ENCODE peak calls at places on chromosomes 13 and 19, in six cellular contexts. K, Q, J, H, N and V are unnamed samples.

GRCh38 chr19:801861-802496 is 4.7 kb downstream of the PTBP1 start:
- DNase-seq in K (no peak), Q (no peak), J (no peak), H (no peak), N (no peak), V (no peak)

GRCh38 chr13:42056585-42056984 is 8.1 kb downstream of the DGKH start:
- DNase-seq in K (no peak), Q (no peak), J (no peak), H (no peak), N (no peak), V (no peak)

GRCh38 chr19:18446811-18447359 is 9.0 kb upstream of the ISYNA1 start:
- DNase-seq in K (no peak), Q (no peak), J (no peak), H (no peak), N (no peak), V (no peak)

GRCh38 chr19:1177322-1178114 is 3.5 kb upstream of the SBNO2 start:
- DNase-seq in K (no peak), Q (peak), J (peak), H (no peak), N (peak), V (no peak)

GRCh38 chr19:17794731-17795494 is at the start of gene B3GNT3:
- DNase-seq in K (peak), Q (no peak), J (peak), H (peak), N (no peak), V (no peak)

GRCh38 chr19:49869009-49869483 is 1.7 kb upstream of the PNKP start:
- DNase-seq in K (no peak), Q (no peak), J (no peak), H (no peak), N (no peak), V (no peak)

GRCh38 chr13:43805071-43805468 is 18.3 kb upstream of the ENOX1 start:
- DNase-seq in K (no peak), Q (no peak), J (peak), H (no peak), N (peak), V (no peak)

GRCh38 chr19:46306501-46306900 is 9.7 kb downstream of the HIF3A start:
- DNase-seq in K (no peak), Q (no peak), J (no peak), H (no peak), N (no peak), V (no peak)

GRCh38 chr19:49145485-49146407 is 9.4 kb downstream of the HRC start:
- DNase-seq in K (peak), Q (no peak), J (peak), H (peak), N (no peak), V (peak)

GRCh38 chr19:9009935-9010651 is at the start of gene MUC16:
- DNase-seq in K (no peak), Q (no peak), J (no peak), H (no peak), N (no peak), V (no peak)

GRCh38 chr13:46165485-46166220 is 16.3 kb downstream of the LCP1 start:
- DNase-seq in K (no peak), Q (no peak), J (no peak), H (no peak), N (no peak), V (peak)

GRCh38 chr19:2663920-2664571 is 38.4 kb downstream of the GNG7 start:
- DNase-seq in K (no peak), Q (no peak), J (no peak), H (no peak), N (no peak), V (peak)

GRCh38 chr13:110716235-110716505 is 2.7 kb downstream of the ING1 start:
- DNase-seq in K (no peak), Q (no peak), J (peak), H (no peak), N (no peak), V (no peak)

GRCh38 chr13:98447881-98448641 is 128.8 kb downstream of the STK24 start:
- DNase-seq in K (no peak), Q (no peak), J (peak), H (no peak), N (no peak), V (no peak)

GRCh38 chr13:93603043-93603442 is 376.4 kb downstream of the GPC6 start:
- DNase-seq in K (no peak), Q (peak), J (peak), H (no peak), N (peak), V (no peak)

GRCh38 chr13:77522444-77522843 is 13.1 kb upstream of the SCEL start:
- DNase-seq in K (no peak), Q (no peak), J (no peak), H (no peak), N (no peak), V (no peak)

GRCh38 chr19:50244695-50245094 is 41.3 kb downstream of the MYH14 start:
- DNase-seq in K (no peak), Q (no peak), J (no peak), H (no peak), N (no peak), V (no peak)

GRCh38 chr13:107827840-107828549 is 387.3 kb downstream of the LIG4 start:
- DNase-seq in K (no peak), Q (no peak), J (no peak), H (peak), N (no peak), V (no peak)

GRCh38 chr13:50081106-50081898 is 66.1 kb downstream of the KCNRG start:
- DNase-seq in K (peak), Q (no peak), J (peak), H (peak), N (no peak), V (peak)

GRCh38 chr13:73228546-73228945 is 169.7 kb downstream of the KLF5 start:
- DNase-seq in K (no peak), Q (no peak), J (peak), H (no peak), N (no peak), V (no peak)

GRCh38 chr13:50129065-50129922 is 114.0 kb downstream of the KCNRG start:
- DNase-seq in K (no peak), Q (no peak), J (no peak), H (no peak), N (no peak), V (peak)

GRCh38 chr13:97749174-97749573 is 204.3 kb upstream of the IPO5 start:
- DNase-seq in K (no peak), Q (no peak), J (peak), H (no peak), N (no peak), V (no peak)

GRCh38 chr13:54301085-54301484 is 1272.5 kb downstream of the OLFM4 start:
- DNase-seq in K (no peak), Q (no peak), J (no peak), H (no peak), N (no peak), V (no peak)
- TF ChIP-seq CTCF in K (no peak), Q (no peak), J (no peak), H (no peak), N (no peak), V (no peak)

GRCh38 chr19:40747536-40747935 is 2.7 kb downstream of the ACTMAP start:
- DNase-seq in K (no peak), Q (no peak), J (no peak), H (no peak), N (no peak), V (no peak)

GRCh38 chr19:40745402-40745780 is 4.9 kb downstream of the ACTMAP start:
- DNase-seq in K (no peak), Q (no peak), J (no peak), H (no peak), N (peak), V (no peak)

GRCh38 chr19:40743926-40744325 is 6.4 kb downstream of the ACTMAP start:
- DNase-seq in K (no peak), Q (no peak), J (no peak), H (no peak), N (no peak), V (no peak)

GRCh38 chr19:40742477-40742876 is 7.8 kb downstream of the ACTMAP start:
- DNase-seq in K (no peak), Q (no peak), J (no peak), H (no peak), N (no peak), V (no peak)

GRCh38 chr19:40744554-40745401 is 5.5 kb downstream of the ACTMAP start:
- DNase-seq in K (no peak), Q (no peak), J (no peak), H (no peak), N (no peak), V (peak)
- TF ChIP-seq CTCF in K (no peak), Q (no peak), J (peak), H (no peak), N (no peak), V (no peak)

DNA sequence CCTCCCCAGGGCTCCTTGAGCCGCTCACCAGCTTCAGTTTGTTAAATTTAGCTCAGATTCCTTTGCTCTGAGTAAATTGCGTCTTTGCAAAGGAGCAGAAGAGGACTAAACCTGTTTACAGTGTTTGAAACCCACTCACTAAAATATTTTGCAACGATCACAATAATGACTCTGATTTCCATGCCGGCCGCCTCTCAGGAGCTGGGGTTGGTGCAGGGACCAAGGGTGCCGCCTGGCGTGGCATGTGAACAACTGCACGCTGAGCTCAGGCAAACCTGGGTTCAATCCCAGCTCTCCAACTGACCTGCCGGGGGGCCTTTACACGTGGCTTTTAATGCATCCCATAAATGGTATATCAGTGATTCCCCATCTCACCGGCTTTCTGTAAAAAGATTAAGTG is 68.7 kb upstream of the CACNA1A start:
- DNase-seq in K (no peak), Q (no peak), J (peak), H (no peak), N (no peak), V (no peak)
- TF ChIP-seq CTCF in K (no peak), Q (peak), J (peak), H (no peak), N (peak), V (no peak)

DNA sequence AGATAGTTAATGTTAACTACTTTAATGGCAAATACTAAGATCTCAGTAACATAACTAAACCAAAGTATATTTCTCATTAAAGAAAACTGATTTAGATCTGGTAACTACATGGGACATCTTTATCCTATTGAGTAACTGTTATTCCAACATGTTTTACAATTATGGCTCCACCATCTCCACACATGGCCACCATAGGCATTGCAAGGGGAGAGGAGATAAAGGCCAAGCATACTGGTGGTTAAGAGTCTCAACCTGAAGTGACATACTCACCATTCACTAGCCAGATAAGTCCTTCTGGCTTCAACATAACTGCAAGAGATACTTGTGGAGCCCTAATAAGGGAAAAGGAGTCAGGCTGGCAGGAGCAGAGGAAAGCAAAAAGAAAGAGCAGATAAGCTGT is 1586.4 kb upstream of the SPRY2 start:
- DNase-seq in K (no peak), Q (no peak), J (peak), H (no peak), N (no peak), V (no peak)
- TF ChIP-seq CTCF in K (no peak), Q (no peak), J (no peak), H (no peak), N (no peak), V (no peak)

DNA sequence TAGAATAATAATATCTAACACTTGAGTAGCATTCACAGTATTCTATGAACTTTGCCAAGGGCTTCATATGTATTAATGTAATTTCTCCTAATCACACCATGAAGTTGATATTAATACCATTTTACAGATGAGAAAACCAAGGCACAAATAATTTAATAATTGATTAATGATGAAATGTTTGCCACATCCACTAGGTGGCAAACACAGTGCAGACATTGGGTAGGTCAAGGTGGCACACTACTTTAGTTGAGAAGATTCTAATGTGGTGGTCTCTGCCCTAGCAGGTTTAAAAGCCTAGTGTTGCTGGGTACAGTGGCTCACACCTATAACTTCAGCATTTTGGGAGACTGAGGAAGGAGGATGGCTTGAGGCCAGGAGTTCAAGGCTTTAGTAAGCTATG is 412.4 kb downstream of the SUCLA2 start:
- DNase-seq in K (no peak), Q (no peak), J (no peak), H (no peak), N (no peak), V (no peak)
- TF ChIP-seq CTCF in K (peak), Q (peak), J (no peak), H (no peak), N (no peak), V (no peak)

GRCh38 chr19:51365211-51366049 is 758 bp downstream of the ETFB start:
- DNase-seq in K (no peak), Q (no peak), J (peak), H (peak), N (no peak), V (no peak)

GRCh38 chr19:51366050-51366998 is at the start of gene ETFB:
- DNase-seq in K (peak), Q (peak), J (peak), H (peak), N (peak), V (peak)

GRCh38 chr19:51366999-51367564 is 894 bp upstream of the ETFB start:
- DNase-seq in K (peak), Q (no peak), J (no peak), H (no peak), N (no peak), V (no peak)

GRCh38 chr19:51368366-51369282 is at the start of gene CLDND2:
- DNase-seq in K (no peak), Q (no peak), J (no peak), H (no peak), N (no peak), V (no peak)

DNA sequence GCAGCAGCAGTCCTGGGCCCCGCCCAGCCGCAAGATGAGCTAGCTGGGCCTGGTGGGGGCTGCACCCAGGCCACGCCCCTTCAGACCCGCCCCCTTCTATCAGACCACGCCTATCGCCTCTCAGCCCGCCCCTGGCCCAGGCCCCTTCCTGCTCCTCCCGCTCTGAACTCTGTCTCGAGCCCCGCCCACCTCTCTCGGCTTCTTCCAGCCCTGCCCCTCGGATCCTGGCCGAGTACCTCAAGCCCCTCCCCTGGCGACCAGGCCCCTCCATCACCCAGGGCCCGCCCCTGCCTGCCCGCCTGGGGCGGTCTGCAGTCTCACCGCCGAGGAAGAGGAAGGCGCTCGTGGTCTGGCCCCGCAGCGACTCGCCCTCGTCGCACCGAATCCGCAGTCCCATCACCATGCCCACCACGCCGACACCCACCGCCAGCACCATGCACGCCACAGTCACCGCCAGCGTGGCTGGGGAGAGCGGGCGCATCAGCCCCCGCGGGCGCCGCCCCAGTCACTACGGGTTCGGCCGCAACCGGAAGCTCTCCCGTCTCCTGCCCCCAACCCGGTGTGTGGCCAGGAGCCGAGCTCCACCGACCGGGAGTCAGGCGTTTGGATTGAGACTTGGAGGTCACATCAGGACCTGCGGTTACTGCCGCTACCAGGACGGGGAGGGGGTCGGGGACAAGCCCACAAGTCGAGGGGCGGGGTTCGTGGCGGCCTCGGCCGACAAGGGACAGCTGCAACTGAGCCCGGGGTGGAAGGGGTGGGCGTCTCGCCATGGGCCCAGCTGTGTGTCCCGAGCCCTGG is 1.0 kb downstream of the CLDND2 start:
- DNase-seq in K (peak), Q (peak), J (peak), H (peak), N (peak), V (peak)
- TF ChIP-seq CTCF in K (no peak), Q (no peak), J (no peak), H (no peak), N (no peak), V (no peak)

GRCh38 chr19:35327642-35328041 is 1.3 kb upstream of the CD22 start:
- DNase-seq in K (no peak), Q (no peak), J (peak), H (no peak), N (no peak), V (no peak)
- TF ChIP-seq CTCF in K (no peak), Q (peak), J (peak), H (no peak), N (peak), V (peak)